ENCODE peak calls at places on chromosome 7, in six cellular contexts. G, C, E, J, T and L are unnamed samples. For H3K4me1, the result is how much of the 10 kb centered on the place peaks cover.

GRCh38 chr7:43501881-43502280 is 81.0 kb upstream of the STK17A start:
- DNase-seq in G (no peak), C (no peak), E (no peak), J (no peak), T (no peak), L (no peak)

GRCh38 chr7:129438839-129439640 is 4.8 kb downstream of the STRIP2 start:
- DNase-seq in C (no peak), T (peak), G (no peak), J (no peak), E (no peak), L (no peak)

GRCh38 chr7:47875998-47876744 is 72.1 kb downstream of the PKD1L1 start:
- DNase-seq in C (no peak), T (no peak), J (no peak), E (no peak), G (no peak), L (no peak)

GRCh38 chr7:157652161-157652953 is 315.6 kb downstream of the DNAJB6 start:
- DNase-seq in T (no peak), E (no peak), C (no peak), J (peak), G (no peak), L (no peak)

GRCh38 chr7:80630611-80631010 is 7.8 kb upstream of the CD36 start:
- DNase-seq in G (no peak), J (no peak), E (no peak), T (peak), C (no peak), L (no peak)

GRCh38 chr7:139777304-139777890 is 401 bp downstream of the HIPK2 start:
- DNase-seq in G (peak), T (peak), J (peak), C (peak), E (peak), L (peak)

GRCh38 chr7:94810496-94810895 is 96.9 kb upstream of the PPP1R9A start:
- DNase-seq in G (no peak), C (no peak), E (no peak), J (no peak), T (peak), L (no peak)

GRCh38 chr7:92425311-92425947 is 21.9 kb upstream of the GATAD1 start:
- DNase-seq in J (no peak), T (no peak), G (no peak), C (no peak), E (no peak), L (no peak)

GRCh38 chr7:44530990-44531389 is 10.1 kb downstream of the NPC1L1 start:
- DNase-seq in T (no peak), C (no peak), J (no peak), G (no peak), E (no peak), L (no peak)

GRCh38 chr7:139490130-139490529 is 6.7 kb upstream of the KLRG2 start:
- DNase-seq in C (no peak), E (peak), T (no peak), G (no peak), J (peak), L (no peak)

GRCh38 chr7:115933463-115933862 is 97.1 kb downstream of the TFEC start:
- DNase-seq in J (no peak), G (no peak), E (no peak), T (peak), C (no peak), L (no peak)

GRCh38 chr7:86913709-86914108 is 145.7 kb downstream of the ELAPOR2 start:
- DNase-seq in J (no peak), C (no peak), T (peak), E (no peak), G (no peak), L (no peak)

GRCh38 chr7:102077081-102077480 is 209.6 kb upstream of the SH2B2 start:
- DNase-seq in E (no peak), C (no peak), J (peak), G (no peak), T (peak), L (no peak)

GRCh38 chr7:128914566-128915151 is 4.2 kb upstream of the KCP start:
- DNase-seq in J (peak), G (no peak), C (no peak), T (no peak), E (no peak), L (no peak)

GRCh38 chr7:31955021-31955420 is 115.2 kb downstream of the PDE1C start:
- DNase-seq in G (no peak), E (no peak), J (no peak), C (no peak), T (no peak), L (no peak)

GRCh38 chr7:8433477-8434289 is at the start of gene NXPH1:
- DNase-seq in T (peak), E (no peak), G (no peak), J (peak), C (peak), L (no peak)

GRCh38 chr7:102198557-102198956 is 88.1 kb upstream of the SH2B2 start:
- DNase-seq in T (no peak), C (no peak), J (no peak), E (no peak), G (no peak), L (no peak)

GRCh38 chr7:2863461-2864066 is 19.5 kb upstream of the GNA12 start:
- DNase-seq in J (peak), G (peak), C (peak), E (no peak), T (peak), L (peak)

GRCh38 chr7:103914147-103914899 is 75.1 kb downstream of the RELN start:
- DNase-seq in J (no peak), E (no peak), G (no peak), C (no peak), T (no peak), L (no peak)

GRCh38 chr7:130912910-130913720 is 179.1 kb upstream of the KLF14 start:
- DNase-seq in G (peak), E (no peak), C (peak), T (peak), J (peak), L (peak)

GRCh38 chr7:130913721-130914588 is 179.9 kb upstream of the KLF14 start:
- DNase-seq in E (no peak), G (no peak), C (no peak), T (peak), J (no peak), L (no peak)

GRCh38 chr7:130912086-130912909 is 178.3 kb upstream of the KLF14 start:
- DNase-seq in T (no peak), G (no peak), J (no peak), E (no peak), C (no peak), L (no peak)

GRCh38 chr7:130917669-130918128 is 183.7 kb upstream of the KLF14 start:
- DNase-seq in T (peak), E (no peak), G (no peak), J (no peak), C (no peak), L (no peak)

DNA sequence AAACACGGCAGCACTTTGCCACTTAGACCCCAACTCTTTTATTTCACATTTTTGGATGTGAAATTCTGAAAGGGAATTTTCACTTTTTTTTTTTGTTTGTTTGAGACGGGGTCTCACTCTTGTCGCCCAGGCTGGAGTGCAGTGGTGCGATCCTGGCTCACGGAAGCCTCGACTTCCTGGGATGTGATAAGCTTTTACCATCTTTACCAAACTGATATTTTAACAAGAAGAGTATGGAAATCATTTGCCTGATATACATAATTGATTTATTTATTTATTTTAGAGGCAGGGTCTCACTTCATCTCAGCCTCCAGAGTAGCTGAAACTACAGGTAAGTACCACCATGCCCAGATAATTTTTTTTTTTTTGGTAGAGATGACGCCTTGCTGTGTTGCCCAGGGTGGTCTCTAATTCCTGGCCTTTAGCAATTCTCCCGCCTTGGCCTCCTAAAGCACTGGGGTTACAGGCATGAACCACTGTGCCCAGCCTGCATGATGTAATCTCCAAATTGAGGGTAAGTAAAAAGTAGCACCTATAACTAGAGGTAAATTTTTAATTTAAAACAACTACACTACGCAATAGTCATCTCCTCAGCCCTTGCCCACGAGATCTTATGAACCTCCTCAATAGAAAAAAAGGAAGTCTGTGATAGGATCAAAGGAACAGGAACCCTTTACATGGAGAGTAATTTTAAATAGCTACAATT is 180.7 kb upstream of the KLF14 start:
- DNase-seq in J (no peak), E (no peak), T (no peak), C (no peak), G (no peak), L (no peak)
- H3K4me1 ChIP-seq in J (half or more), E (under half), T (half or more), C (under half), G (half or more), L (half or more)

DNA sequence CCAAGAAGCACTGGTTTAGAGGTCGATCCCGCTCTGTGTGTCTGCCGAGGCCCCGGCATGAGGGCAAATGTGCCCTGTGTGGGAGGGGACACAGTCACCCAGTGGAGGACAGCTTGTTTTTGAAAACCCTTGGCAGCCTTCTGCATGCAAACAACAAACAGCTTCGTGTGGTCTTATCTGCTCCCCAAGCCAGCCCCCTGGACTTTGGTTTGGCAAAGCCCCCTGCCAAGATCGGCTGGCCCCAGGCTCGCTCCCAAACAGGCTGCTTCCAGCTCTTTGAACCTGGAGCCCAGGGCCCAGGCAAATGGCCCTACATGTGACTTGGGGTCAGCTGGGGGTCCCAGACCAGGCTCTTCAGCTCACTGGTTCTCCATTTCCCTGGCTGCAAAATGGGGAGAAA is 2.9 kb downstream of the ELN start:
- DNase-seq in C (no peak), E (no peak), G (no peak), J (no peak), T (no peak), L (no peak)
- H3K27ac ChIP-seq in C (peak), E (peak), G (no peak), J (peak), T (peak), L (no peak)

DNA sequence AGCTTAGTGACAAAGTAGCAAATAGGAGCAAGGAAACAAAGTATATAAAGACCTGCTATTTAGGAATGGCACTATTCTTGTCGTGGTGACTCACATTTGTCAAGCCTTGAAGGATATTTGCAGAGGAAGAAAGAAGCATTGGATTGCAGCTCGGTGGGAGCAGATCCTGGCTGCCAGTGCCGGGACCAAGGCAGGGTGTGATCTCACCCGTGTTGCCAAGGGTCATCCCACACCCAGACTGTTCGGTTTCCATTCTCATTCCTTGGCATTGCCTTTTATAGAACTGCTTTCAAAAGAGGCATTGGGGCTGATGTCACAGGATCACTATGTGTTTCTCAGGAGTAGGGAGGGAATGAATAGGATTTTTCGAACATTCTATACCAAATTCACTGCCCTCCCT is 176.2 kb downstream of the GALNT17 start:
- DNase-seq in T (no peak), G (no peak), J (no peak), E (peak), C (peak), L (no peak)
- H3K4me3 ChIP-seq in T (no peak), G (no peak), J (no peak), E (no peak), C (no peak), L (no peak)

DNA sequence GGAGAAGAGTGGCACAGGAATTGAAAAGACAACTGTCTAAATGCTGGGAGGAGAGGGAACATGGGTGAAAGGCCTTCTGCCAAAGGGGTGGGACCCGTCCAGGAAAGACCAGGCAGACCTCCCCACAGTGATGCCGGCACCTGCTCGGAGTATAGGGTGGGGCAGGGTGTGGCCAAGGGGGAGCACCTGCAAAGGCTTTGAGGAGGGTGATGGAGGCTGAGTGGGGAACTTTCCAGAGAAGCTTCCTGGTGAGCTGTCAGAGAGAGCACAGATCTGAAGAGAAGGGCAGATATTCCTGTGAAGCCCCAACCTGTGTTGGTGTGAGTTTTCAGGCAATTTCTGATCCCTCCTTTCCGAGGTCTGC is 263.4 kb upstream of the GRB10 start:
- DNase-seq in C (no peak), G (no peak), E (no peak), J (no peak), T (no peak), L (no peak)
- H3K4me1 ChIP-seq in C (under half), G (under half), E (under half), J (under half), T (under half), L (under half)

GRCh38 chr7:98265841-98266271 is 13.8 kb upstream of the TECPR1 start:
- DNase-seq in J (no peak), G (no peak), C (no peak), T (no peak), E (no peak), L (no peak)
- H3K27ac ChIP-seq in J (no peak), G (no peak), C (no peak), T (no peak), E (no peak), L (no peak)

DNA sequence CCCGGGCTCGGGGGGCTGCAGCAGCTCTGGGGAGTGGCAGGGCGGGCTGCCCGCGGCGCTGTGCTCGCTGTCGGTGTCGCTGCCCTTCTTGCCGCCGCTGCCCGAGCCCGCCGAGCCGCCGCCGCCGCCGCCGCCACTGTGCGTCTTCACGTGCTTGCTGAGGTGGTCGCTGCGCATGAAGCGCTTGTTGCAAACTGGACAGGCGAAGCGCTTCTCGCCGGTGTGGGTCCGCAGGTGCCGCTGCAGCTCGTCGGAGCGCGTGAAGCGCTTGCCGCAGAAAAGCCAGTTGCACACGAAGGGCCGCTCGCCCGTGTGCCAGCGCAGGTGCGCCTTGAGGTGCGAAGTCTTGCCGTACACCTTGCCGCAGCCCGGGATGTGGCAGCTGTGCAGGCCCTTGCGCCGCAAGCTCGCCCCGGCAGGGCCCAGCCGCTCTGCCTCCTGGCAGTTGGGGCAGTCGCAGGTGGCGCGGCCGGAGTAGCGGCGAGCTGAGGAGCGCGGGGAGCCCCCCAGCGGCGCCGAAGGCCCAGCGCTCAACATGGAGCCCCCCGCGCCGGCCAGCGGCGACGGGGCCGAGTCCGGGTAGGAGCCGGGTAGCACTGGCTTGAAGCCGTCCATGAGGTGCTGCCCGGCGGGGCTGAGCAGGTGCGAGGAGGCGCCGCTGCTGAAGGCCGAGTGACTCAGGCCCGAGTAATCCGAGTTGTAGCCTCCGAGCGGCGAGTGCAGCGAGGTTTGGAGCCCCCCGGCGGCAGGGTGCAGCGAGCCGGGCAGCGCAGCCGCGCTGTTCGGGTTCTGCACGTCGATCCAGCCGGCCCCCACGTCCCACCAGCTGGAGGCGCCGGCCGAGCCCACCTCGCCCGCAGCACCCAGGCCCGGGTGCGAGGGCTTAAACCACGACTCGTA is 2.1 kb downstream of the SP8 start:
- DNase-seq in E (no peak), G (no peak), J (no peak), T (no peak), C (no peak), L (no peak)
- H3K4me3 ChIP-seq in E (peak), G (no peak), J (peak), T (peak), C (peak), L (no peak)

GRCh38 chr7:50341709-50342108 is 37.2 kb downstream of the IKZF1 start:
- DNase-seq in J (no peak), E (no peak), T (no peak), C (no peak), G (peak), L (no peak)
- H3K4me1 ChIP-seq in J (under half), E (under half), T (under half), C (under half), G (half or more), L (half or more)

DNA sequence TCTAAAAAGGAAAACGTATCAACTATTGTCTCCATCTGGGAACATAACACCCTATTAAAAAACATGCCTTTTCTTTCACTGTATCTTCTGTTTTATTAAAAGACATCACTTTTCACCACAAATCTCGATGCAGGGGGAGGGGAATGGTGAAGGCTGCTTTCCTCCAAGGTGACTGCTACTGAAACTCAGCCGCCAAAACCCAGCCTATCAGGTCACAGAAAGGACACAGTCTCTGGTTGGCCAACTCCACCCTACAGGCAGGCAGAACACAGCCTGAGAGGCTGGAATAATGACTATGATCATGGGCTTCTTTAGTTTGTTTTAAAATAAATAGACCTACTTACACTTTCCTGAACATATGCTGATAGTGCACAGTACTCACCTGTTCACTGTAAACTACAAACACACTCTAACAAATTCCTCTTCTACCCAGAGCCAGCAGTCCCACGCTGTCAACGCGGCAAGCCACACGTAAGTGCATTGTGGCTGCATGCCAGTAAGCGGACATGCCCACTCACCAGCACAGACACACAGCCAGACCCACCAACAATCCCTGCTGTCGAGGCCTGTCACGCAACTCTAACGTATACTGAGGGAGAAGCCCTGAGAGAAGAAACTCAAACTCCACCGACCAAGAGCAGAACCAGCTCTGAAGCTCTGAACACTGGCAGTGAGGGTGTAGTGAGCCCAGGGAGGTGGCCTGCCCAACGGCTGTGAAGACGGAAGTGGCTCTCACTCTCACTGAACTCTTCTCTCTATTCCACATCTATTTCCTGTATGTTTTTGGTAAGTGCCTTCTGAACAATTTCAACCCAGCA is 41.8 kb downstream of the NCAPG2 start:
- DNase-seq in T (no peak), G (no peak), J (no peak), E (no peak), C (peak), L (no peak)
- H3K27ac ChIP-seq in T (no peak), G (peak), J (no peak), E (no peak), C (no peak), L (no peak)